ENCODE peak calls at places on chromosomes 1 and 21, in nine cellular contexts. L, W, P, M, K, O, A, G and H are unnamed samples.

GRCh38 chr1:62294211-62294610 is 25.0 kb downstream of the KANK4 start:
- DNase-seq in W (no peak), G (no peak), M (peak), A (no peak), L (peak), O (no peak), P (no peak), K (no peak), H (no peak)

GRCh38 chr1:201933840-201934430 is 12.4 kb downstream of the LMOD1 start:
- DNase-seq in G (no peak), A (no peak), M (no peak), L (peak), W (no peak), O (peak), P (no peak), K (no peak), H (no peak)

GRCh38 chr1:232678185-232678886 is 48.4 kb upstream of the SIPA1L2 start:
- DNase-seq in G (no peak), W (no peak), O (no peak), P (peak), M (no peak), A (no peak), L (no peak), K (no peak), H (no peak)

GRCh38 chr1:152052606-152053005 is 15.8 kb upstream of the S100A11 start:
- DNase-seq in L (peak), W (peak), G (peak), O (peak), K (peak), A (peak), M (peak), P (peak), H (peak)

GRCh38 chr21:37365657-37366487 is 701 bp upstream of the DYRK1A start:
- DNase-seq in W (peak), L (peak), A (peak), G (peak), M (peak), K (no peak), O (peak), P (peak), H (peak)

GRCh38 chr21:46435786-46436227 is 22.9 kb upstream of the DIP2A start:
- DNase-seq in G (no peak), O (no peak), P (no peak), K (no peak), L (no peak), W (no peak), A (no peak), M (no peak), H (no peak)

GRCh38 chr1:65469889-65470340 is 49.4 kb downstream of the LEPR start:
- DNase-seq in P (no peak), G (no peak), O (no peak), L (no peak), M (no peak), A (no peak), W (no peak), K (no peak), H (no peak)

GRCh38 chr1:5850503-5850902 is 141.7 kb downstream of the NPHP4 start:
- DNase-seq in L (no peak), G (no peak), P (no peak), M (no peak), W (no peak), O (no peak), K (no peak), A (no peak), H (no peak)

GRCh38 chr21:43864806-43865470 is at the start of gene AGPAT3:
- DNase-seq in M (no peak), G (no peak), W (peak), P (peak), L (peak), K (no peak), O (no peak), A (no peak), H (no peak)

GRCh38 chr1:83593073-83593472 is 405.9 kb downstream of the TTLL7 start:
- DNase-seq in W (no peak), O (no peak), P (no peak), M (no peak), A (no peak), L (no peak), G (no peak), K (no peak), H (no peak)

GRCh38 chr1:101908980-101909379 is 87.7 kb downstream of the OLFM3 start:
- DNase-seq in L (no peak), O (no peak), W (no peak), G (no peak), M (no peak), A (no peak), K (no peak), P (no peak), H (no peak)

GRCh38 chr21:41966341-41966833 is 12.6 kb upstream of the C2CD2 start:
- DNase-seq in A (no peak), P (no peak), O (peak), M (no peak), G (no peak), L (peak), K (no peak), W (no peak), H (no peak)

GRCh38 chr1:238319957-238320356 is 429.2 kb upstream of the ZP4 start:
- DNase-seq in M (no peak), G (no peak), A (no peak), L (no peak), O (no peak), P (no peak), W (no peak), K (no peak), H (no peak)

GRCh38 chr1:31750858-31751638 is 13.1 kb downstream of the ADGRB2 start:
- DNase-seq in K (no peak), M (no peak), O (peak), W (peak), P (no peak), L (peak), A (no peak), G (no peak), H (peak)

GRCh38 chr1:13600762-13601483 is 17.3 kb downstream of the PDPN start:
- DNase-seq in P (no peak), K (no peak), G (no peak), A (no peak), O (no peak), M (no peak), W (no peak), L (no peak), H (no peak)

GRCh38 chr1:180170569-180170968 is 15.9 kb downstream of the QSOX1 start:
- DNase-seq in P (peak), O (no peak), G (no peak), A (no peak), M (no peak), L (no peak), W (no peak), K (no peak), H (no peak)

GRCh38 chr1:66464802-66465201 is 69.2 kb upstream of the SGIP1 start:
- DNase-seq in W (no peak), P (no peak), L (peak), G (no peak), K (no peak), O (peak), A (no peak), M (no peak), H (no peak)

GRCh38 chr1:68449901-68450300 is at the start of gene RPE65:
- DNase-seq in L (no peak), K (no peak), A (no peak), P (no peak), O (no peak), W (no peak), M (no peak), G (no peak), H (no peak)

GRCh38 chr1:153531638-153532037 is 4.2 kb downstream of the S100A6 start:
- DNase-seq in A (no peak), M (no peak), O (no peak), W (no peak), K (no peak), G (no peak), P (no peak), L (no peak), H (no peak)

GRCh38 chr1:74712863-74713262 is 20.0 kb downstream of the CRYZ start:
- DNase-seq in K (no peak), A (no peak), G (no peak), L (no peak), M (no peak), P (no peak), O (no peak), W (no peak), H (no peak)

GRCh38 chr1:92066321-92066720 is 8.9 kb downstream of the SETSIP start:
- DNase-seq in L (no peak), P (no peak), M (no peak), W (no peak), G (no peak), K (no peak), A (no peak), O (no peak), H (no peak)

GRCh38 chr1:230125633-230126528 is 58.8 kb downstream of the GALNT2 start:
- DNase-seq in P (peak), O (peak), W (no peak), M (no peak), G (no peak), A (no peak), L (peak), K (no peak), H (no peak)